ENCODE peak calls at places on chromosomes 2 and 18, in nine cellular contexts. U is activated CD4-positive, alpha-beta T cell treated with anti-CD3 and anti-CD28 coated beads, Interleukin-2, amount 10 ng/mL, durations not matched to agents 7 days and 5 days; H is tibial nerve; S is thyroid gland; V is AG10803; Z is CD8-positive, alpha-beta memory T cell; Q is stimulated activated CD4-positive, alpha-beta T cell treated with anti-CD3 and anti-CD28 coated beads, Interleukin-2, amount 100 ng/mL, for 24 hours; B is Daoy; M is stimulated activated CD8-positive, alpha-beta memory T cell treated with anti-CD3 and anti-CD28 coated beads, Interleukin-15, amount 100 ng/mL, for 24 hours. W is an unnamed sample.

GRCh38 chr2:119591523-119591922 is 47.3 kb downstream of the CFAP221 start:
- DNase-seq in U (no peak), H (no peak), S (no peak), V (no peak), Z (no peak), Q (no peak), B (no peak), M (no peak), W (no peak)

GRCh38 chr2:3114406-3115185 is 263.0 kb downstream of the EIPR1 start:
- DNase-seq in U (no peak), H (no peak), S (no peak), V (no peak), Z (no peak), Q (no peak), B (no peak), M (no peak), W (no peak)

GRCh38 chr2:17470855-17471641 is 47.2 kb downstream of the RAD51AP2 start:
- DNase-seq in U (no peak), H (no peak), S (no peak), V (peak; percentile 0), Z (no peak), Q (no peak), B (peak; percentile 45), M (no peak), W (no peak)

GRCh38 chr18:32674491-32674890 is 98.3 kb downstream of the KLHL14 start:
- DNase-seq in U (no peak), H (no peak), S (peak; percentile 39), V (no peak), Z (no peak), Q (no peak), B (peak; percentile 4), M (no peak), W (no peak)

GRCh38 chr2:216535454-216535995 is 36.9 kb downstream of the RPL37A start:
- DNase-seq in U (no peak), H (peak; percentile 37), S (peak; percentile 79), V (peak; percentile 96), Z (no peak), Q (no peak), B (peak; percentile 57), M (no peak), W (peak; percentile 95)

GRCh38 chr2:210399440-210400041 is 77.0 kb downstream of the LANCL1 start:
- DNase-seq in U (no peak), H (no peak), S (no peak), V (no peak), Z (no peak), Q (no peak), B (no peak), M (no peak), W (no peak)

GRCh38 chr18:6570581-6571238 is 156.0 kb upstream of the L3MBTL4 start:
- DNase-seq in U (no peak), H (no peak), S (no peak), V (no peak), Z (no peak), Q (no peak), B (no peak), M (no peak), W (no peak)

GRCh38 chr18:45528712-45529336 is 86.5 kb upstream of the SLC14A2 start:
- DNase-seq in U (no peak), H (no peak), S (no peak), V (no peak), Z (no peak), Q (no peak), B (no peak), M (no peak), W (no peak)

GRCh38 chr2:72137498-72138010 is 10.1 kb downstream of the CYP26B1 start:
- DNase-seq in U (peak; percentile 60), H (peak; percentile 44), S (peak; percentile 69), V (peak; percentile 25), Z (peak; percentile 28), Q (peak; percentile 80), B (peak; percentile 60), M (peak; percentile 59), W (no peak)

GRCh38 chr2:65722028-65722427 is 289.6 kb upstream of the SPRED2 start:
- DNase-seq in U (no peak), H (peak; percentile 13), S (peak; percentile 22), V (peak; percentile 20), Z (no peak), Q (no peak), B (peak; percentile 30), M (no peak), W (no peak)

GRCh38 chr2:96694279-96694678 is 45.6 kb downstream of the LMAN2L start:
- DNase-seq in U (no peak), H (no peak), S (no peak), V (no peak), Z (no peak), Q (no peak), B (no peak), M (no peak), W (no peak)

GRCh38 chr2:209368924-209369323 is 54.9 kb upstream of the MAP2 start:
- DNase-seq in U (no peak), H (no peak), S (peak; percentile 90), V (peak; percentile 90), Z (no peak), Q (no peak), B (peak; percentile 97), M (no peak), W (peak; percentile 86)

GRCh38 chr2:127401757-127402695 is 14.3 kb upstream of the MAP3K2 start:
- DNase-seq in U (no peak), H (no peak), S (no peak), V (no peak), Z (no peak), Q (no peak), B (peak; percentile 46), M (no peak), W (no peak)

GRCh38 chr2:127226520-127227263 is 6.6 kb upstream of the CYP27C1 start:
- DNase-seq in U (peak; percentile 17), H (no peak), S (peak; percentile 24), V (peak; percentile 72), Z (no peak), Q (peak; percentile 57), B (peak; percentile 97), M (no peak), W (peak; percentile 89)

GRCh38 chr2:42046819-42047487 is 868 bp upstream of the PKDCC start:
- DNase-seq in U (no peak), H (no peak), S (no peak), V (no peak), Z (no peak), Q (peak; percentile 8), B (peak; percentile 23), M (no peak), W (no peak)

GRCh38 chr2:173086518-173087213 is 11.0 kb downstream of the MAP3K20 start:
- DNase-seq in U (no peak), H (no peak), S (peak; percentile 36), V (peak; percentile 50), Z (no peak), Q (no peak), B (no peak), M (no peak), W (no peak)

GRCh38 chr2:47771211-47771610 is 11.7 kb upstream of the MSH6 start:
- DNase-seq in U (no peak), H (no peak), S (peak; percentile 38), V (peak; percentile 87), Z (no peak), Q (no peak), B (peak; percentile 91), M (no peak), W (peak; percentile 71)

GRCh38 chr2:17148298-17149228 is 369.7 kb downstream of the RAD51AP2 start:
- DNase-seq in U (no peak), H (no peak), S (peak; percentile 10), V (peak; percentile 12), Z (no peak), Q (no peak), B (no peak), M (no peak), W (no peak)

GRCh38 chr18:78228974-78229373 is 750.6 kb upstream of the SALL3 start:
- DNase-seq in U (no peak), H (no peak), S (no peak), V (no peak), Z (no peak), Q (no peak), B (no peak), M (no peak), W (no peak)

GRCh38 chr2:71226391-71226964 is 425 bp downstream of the PAIP2B start:
- DNase-seq in U (peak; percentile 21), H (no peak), S (peak; percentile 49), V (no peak), Z (no peak), Q (peak; percentile 26), B (peak; percentile 32), M (no peak), W (no peak)

GRCh38 chr2:24635181-24635580 is 144.1 kb downstream of the NCOA1 start:
- DNase-seq in U (no peak), H (no peak), S (no peak), V (peak; percentile 70), Z (no peak), Q (no peak), B (no peak), M (no peak), W (peak; percentile 22)

GRCh38 chr18:30970201-30970816 is 72.2 kb downstream of the DSC3 start:
- DNase-seq in U (no peak), H (no peak), S (no peak), V (peak; percentile 0), Z (no peak), Q (no peak), B (peak; percentile 30), M (no peak), W (no peak)

GRCh38 chr2:154707994-154708393 is 9.5 kb downstream of the KCNJ3 start:
- DNase-seq in U (no peak), H (no peak), S (no peak), V (no peak), Z (no peak), Q (no peak), B (no peak), M (no peak), W (no peak)

GRCh38 chr2:161954103-161954502 is 119.9 kb downstream of the DPP4 start:
- DNase-seq in U (peak; percentile 50), H (no peak), S (no peak), V (no peak), Z (peak; percentile 72), Q (no peak), B (no peak), M (no peak), W (no peak)

GRCh38 chr2:159677654-159678053 is 34.7 kb upstream of the MARCHF7 start:
- DNase-seq in U (no peak), H (no peak), S (no peak), V (peak; percentile 19), Z (no peak), Q (no peak), B (no peak), M (no peak), W (no peak)

GRCh38 chr2:99864561-99865216 is 277.7 kb downstream of the AFF3 start:
- DNase-seq in U (no peak), H (peak; percentile 15), S (no peak), V (peak; percentile 78), Z (no peak), Q (no peak), B (no peak), M (no peak), W (no peak)

GRCh38 chr18:74353169-74353775 is 37.6 kb downstream of the C18orf63 start:
- DNase-seq in U (peak; percentile 75), H (peak; percentile 31), S (peak; percentile 67), V (peak; percentile 75), Z (peak; percentile 67), Q (peak; percentile 31), B (peak; percentile 54), M (no peak), W (no peak)

GRCh38 chr2:73243884-73244570 is 9.9 kb downstream of the CCT7 start:
- DNase-seq in U (no peak), H (no peak), S (no peak), V (peak; percentile 80), Z (no peak), Q (no peak), B (peak; percentile 75), M (no peak), W (peak; percentile 29)

GRCh38 chr2:172270278-172271079 is 156.9 kb upstream of the ITGA6 start:
- DNase-seq in U (peak; percentile 45), H (no peak), S (no peak), V (no peak), Z (peak; percentile 31), Q (peak; percentile 13), B (no peak), M (no peak), W (no peak)

GRCh38 chr2:169069341-169069740 is at the start of gene DHRS9:
- DNase-seq in U (no peak), H (no peak), S (no peak), V (no peak), Z (no peak), Q (peak; percentile 40), B (peak; percentile 82), M (no peak), W (no peak)

GRCh38 chr2:232888839-232889529 is 18.9 kb downstream of the SNORC start:
- DNase-seq in U (no peak), H (no peak), S (no peak), V (no peak), Z (no peak), Q (no peak), B (no peak), M (no peak), W (no peak)

W was measured in BJ.